ENCODE peak calls at places on chromosomes 16 and 17, in four cellular contexts. Z, P, S and Y are unnamed samples.

GRCh38 chr16:69145658-69146057 is 13.2 kb downstream of the UTP4 start:
- DNase-seq in Z (no peak), P (no peak), S (no peak), Y (no peak)

GRCh38 chr17:74831442-74832146 is 28.1 kb downstream of the GRIN2C start:
- DNase-seq in Z (no peak), P (no peak), S (no peak), Y (no peak)

GRCh38 chr17:61362396-61362795 is 37.2 kb upstream of the TBX2 start:
- DNase-seq in Z (no peak), P (no peak), S (no peak), Y (no peak)

GRCh38 chr17:47981462-47981861 is 10.5 kb downstream of the CDK5RAP3 start:
- DNase-seq in Z (no peak), P (no peak), S (no peak), Y (no peak)

GRCh38 chr16:11139624-11140375 is 116.2 kb downstream of the SOCS1 start:
- DNase-seq in Z (no peak), P (no peak), S (no peak), Y (no peak)

GRCh38 chr17:76683011-76683755 is 27.6 kb downstream of the MXRA7 start:
- DNase-seq in Z (no peak), P (no peak), S (no peak), Y (no peak)

GRCh38 chr16:15765880-15766279 is 90.9 kb downstream of the MYH11 start:
- DNase-seq in Z (peak; percentile 44), P (peak; percentile 73), S (peak; percentile 48), Y (peak; percentile 56)

GRCh38 chr17:7703584-7704574 is 1.1 kb upstream of the EFNB3 start:
- DNase-seq in Z (peak; percentile 45), P (no peak), S (no peak), Y (no peak)

GRCh38 chr17:79005063-79005861 is 4.3 kb downstream of the CANT1 start:
- DNase-seq in Z (peak; percentile 54), P (no peak), S (no peak), Y (peak; percentile 72)

GRCh38 chr16:4690946-4691665 is 2.3 kb upstream of the NUDT16L1 start:
- DNase-seq in Z (no peak), P (no peak), S (no peak), Y (no peak)

GRCh38 chr17:4596636-4597380 is 12.5 kb downstream of the SMTNL2 start:
- DNase-seq in Z (no peak), P (no peak), S (no peak), Y (no peak)

GRCh38 chr16:61887903-61888302 is 148.3 kb downstream of the CDH8 start:
- DNase-seq in Z (no peak), P (no peak), S (no peak), Y (no peak)

GRCh38 chr16:4506450-4506849 is 30.3 kb downstream of the HMOX2 start:
- DNase-seq in Z (peak; percentile 45), P (peak; percentile 62), S (peak; percentile 72), Y (peak; percentile 61)

GRCh38 chr17:47267354-47267828 is 13.8 kb downstream of the ITGB3 start:
- DNase-seq in Z (no peak), P (no peak), S (peak; percentile 81), Y (no peak)

GRCh38 chr16:58499615-58500328 is at the start of gene NDRG4:
- DNase-seq in Z (peak; percentile 60), P (no peak), S (peak; percentile 83), Y (peak; percentile 70)

GRCh38 chr17:62995377-62995885 is 29.4 kb downstream of the TANC2 start:
- DNase-seq in Z (peak; percentile 5), P (no peak), S (peak; percentile 48), Y (peak; percentile 21)

GRCh38 chr17:44387773-44388172 is 1.7 kb downstream of the ITGA2B start:
- DNase-seq in Z (no peak), P (no peak), S (no peak), Y (no peak)

GRCh38 chr17:58308173-58308984 is 20.2 kb downstream of the TSPOAP1 start:
- DNase-seq in Z (no peak), P (no peak), S (no peak), Y (peak; percentile 21)

GRCh38 chr17:82932146-82933005 is 92.6 kb upstream of the ZNF750 start:
- DNase-seq in Z (no peak), P (no peak), S (no peak), Y (no peak)

GRCh38 chr16:48203974-48204824 is 39.9 kb upstream of the LONP2 start:
- DNase-seq in Z (no peak), P (no peak), S (no peak), Y (peak; percentile 37)

GRCh38 chr17:62101090-62101489 is 36.0 kb upstream of the MED13 start:
- DNase-seq in Z (no peak), P (no peak), S (no peak), Y (no peak)

GRCh38 chr16:68553186-68553585 is 14.1 kb downstream of the ZFP90 start:
- DNase-seq in Z (no peak), P (no peak), S (no peak), Y (no peak)

GRCh38 chr16:842061-842476 is 41.5 kb upstream of the GNG13 start:
- DNase-seq in Z (no peak), P (no peak), S (no peak), Y (no peak)

GRCh38 chr16:22220076-22220453 is 14.0 kb downstream of the EEF2K start:
- DNase-seq in Z (no peak), P (no peak), S (no peak), Y (no peak)

GRCh38 chr17:51275381-51275780 is 15.0 kb downstream of the UTP18 start:
- DNase-seq in Z (no peak), P (no peak), S (no peak), Y (no peak)

GRCh38 chr17:57624390-57624789 is 120.7 kb downstream of the CCDC182 start:
- DNase-seq in Z (no peak), P (no peak), S (no peak), Y (no peak)